ENCODE peak calls at places on chromosome 12, in nine cellular contexts. P is mesendoderm; J is HCT116; I is HuH-7; X is GM03348; G is ascending aorta; F is activated CD4-positive, alpha-beta T cell treated with anti-CD3 and anti-CD28 coated beads, Interleukin-2, amount 50 U/mL, for 1 hour; Q is D341Med; E is NCI-H146. Y is an unnamed sample.

GRCh38 chr12:94831081-94831747 is 172.3 kb downstream of the NDUFA12 start:
- DNase-seq in F (no peak), P (no peak), I (no peak), Q (no peak), G (no peak), E (no peak), J (no peak), X (no peak), Y (no peak)

GRCh38 chr12:1590083-1590979 is 4.0 kb downstream of the FBXL14 start:
- DNase-seq in X (peak), G (no peak), F (no peak), P (peak), Q (no peak), J (no peak), I (no peak), E (no peak), Y (no peak)

GRCh38 chr12:46446645-46447044 is 74.1 kb upstream of the SLC38A2 start:
- DNase-seq in I (no peak), P (no peak), Q (no peak), G (no peak), F (no peak), E (no peak), J (no peak), X (no peak), Y (no peak)

GRCh38 chr12:53441040-53441833 is at the start of gene PRR13:
- DNase-seq in G (peak), I (peak), Q (peak), J (peak), E (peak), P (peak), X (peak), F (peak), Y (peak)

GRCh38 chr12:51963477-51963876 is 12.0 kb downstream of the ACVR1B start:
- DNase-seq in P (no peak), I (no peak), F (no peak), J (no peak), X (no peak), G (no peak), E (no peak), Q (no peak), Y (no peak)

GRCh38 chr12:131351319-131352028 is 359.4 kb upstream of the SFSWAP start:
- DNase-seq in F (no peak), X (peak), I (no peak), E (no peak), Q (no peak), G (peak), P (peak), J (peak), Y (no peak)

GRCh38 chr12:95620171-95620570 is 68.9 kb upstream of the USP44 start:
- DNase-seq in J (no peak), E (no peak), P (no peak), Q (no peak), F (no peak), I (no peak), G (no peak), X (no peak), Y (no peak)

GRCh38 chr12:51951843-51952722 is 584 bp downstream of the ACVR1B start:
- DNase-seq in F (no peak), I (no peak), Q (peak), E (peak), P (peak), X (peak), G (peak), J (no peak), Y (no peak)

GRCh38 chr12:24496755-24497154 is 452.1 kb downstream of the BCAT1 start:
- DNase-seq in P (no peak), F (no peak), G (no peak), I (no peak), X (no peak), E (no peak), J (no peak), Q (no peak), Y (no peak)

GRCh38 chr12:107027304-107028053 is 40.5 kb upstream of the MTERF2 start:
- DNase-seq in G (no peak), J (peak), F (no peak), Q (no peak), E (peak), P (peak), X (peak), I (no peak), Y (no peak)

GRCh38 chr12:114625294-114625851 is 58.6 kb downstream of the TBX3 start:
- DNase-seq in J (peak), F (peak), Q (peak), G (no peak), I (peak), X (peak), E (peak), P (peak), Y (peak)

GRCh38 chr12:68290126-68290525 is 36.7 kb upstream of the IL22 start:
- DNase-seq in P (peak), G (no peak), X (no peak), E (no peak), J (no peak), Q (no peak), F (peak), I (no peak), Y (no peak)

GRCh38 chr12:114480309-114481199 is 74.6 kb upstream of the TBX5 start:
- DNase-seq in F (no peak), Q (no peak), G (no peak), P (peak), I (no peak), J (no peak), E (no peak), X (peak), Y (no peak)

GRCh38 chr12:54967461-54967860 is 17.1 kb downstream of the TESPA1 start:
- DNase-seq in G (no peak), X (no peak), I (no peak), F (peak), Q (no peak), E (no peak), J (no peak), P (no peak), Y (no peak)

GRCh38 chr12:92505373-92506340 is 197.1 kb upstream of the PLEKHG7 start:
- DNase-seq in F (peak), X (peak), P (peak), E (peak), G (peak), J (no peak), I (no peak), Q (peak), Y (peak)

GRCh38 chr12:26936559-26937442 is 980 bp downstream of the INTS13 start:
- DNase-seq in X (no peak), Q (no peak), G (no peak), I (no peak), E (no peak), F (no peak), J (no peak), P (peak), Y (no peak)

GRCh38 chr12:28802706-28803438 is 346.2 kb upstream of the FAR2 start:
- DNase-seq in P (no peak), G (no peak), I (no peak), Q (no peak), J (no peak), X (no peak), F (no peak), E (no peak), Y (no peak)

GRCh38 chr12:93518725-93519124 is 51.4 kb downstream of the MRPL42 start:
- DNase-seq in J (no peak), P (no peak), G (no peak), Q (no peak), X (no peak), E (no peak), I (no peak), F (no peak), Y (no peak)

GRCh38 chr12:2082321-2082720 is 29.5 kb downstream of the CACNA1C start:
- DNase-seq in F (no peak), P (no peak), G (no peak), X (no peak), E (no peak), Q (no peak), I (no peak), J (no peak), Y (no peak)

GRCh38 chr12:132367401-132367851 is 38.0 kb upstream of the GALNT9 start:
- DNase-seq in Q (no peak), E (no peak), P (no peak), I (no peak), X (no peak), J (no peak), F (no peak), G (no peak), Y (no peak)

GRCh38 chr12:10068634-10069033 is 30.2 kb downstream of the CLEC1A start:
- DNase-seq in F (no peak), I (no peak), G (no peak), X (no peak), E (no peak), J (no peak), Q (no peak), P (no peak), Y (no peak)

GRCh38 chr12:67909091-67909531 is 80.1 kb upstream of the IFNG-AS1 start:
- DNase-seq in G (no peak), Q (no peak), I (no peak), F (no peak), P (no peak), X (peak), J (no peak), E (no peak), Y (no peak)

GRCh38 chr12:90987101-90987500 is 17.7 kb downstream of the EPYC start:
- DNase-seq in Q (no peak), I (no peak), J (no peak), E (no peak), F (no peak), G (no peak), P (no peak), X (no peak), Y (no peak)